ENCODE peak calls at places on chromosomes 13 and 19, in six cellular contexts. E is CD4-positive, alpha-beta memory T cell; J is M059J; S is NCI-H1105 treated with DMSO at 0.1 percent for 48 hours; F is pons; P is NCI-H2171 treated with DMSO at 0.1 percent for 48 hours. G is an unnamed sample.

GRCh38 chr19:29260477-29261317 is 47.7 kb upstream of the UQCRFS1 start:
- DNase-seq in F (peak), P (peak), S (peak), E (no peak), J (peak), G (peak)

GRCh38 chr13:32316476-32316875 is 1.2 kb downstream of the BRCA2 start:
- DNase-seq in E (no peak), P (no peak), S (no peak), J (no peak), F (no peak), G (no peak)

GRCh38 chr19:23460656-23461055 is 65.4 kb upstream of the ZNF91 start:
- DNase-seq in S (no peak), J (peak), E (no peak), F (no peak), P (no peak), G (peak)

GRCh38 chr19:12794936-12795335 is 3.6 kb downstream of the JUNB start:
- DNase-seq in F (no peak), P (no peak), E (no peak), S (no peak), J (no peak), G (no peak)

GRCh38 chr19:4059931-4060620 is 6.6 kb downstream of the ZBTB7A start:
- DNase-seq in F (no peak), S (no peak), J (no peak), E (peak), P (peak), G (no peak)

GRCh38 chr13:42272115-42272756 is at the start of gene AKAP11:
- DNase-seq in E (no peak), F (peak), S (peak), J (peak), P (peak), G (peak)

GRCh38 chr19:46428278-46429141 is at the start of gene PNMA8C:
- DNase-seq in J (peak), S (peak), E (peak), F (peak), P (no peak), G (peak)

GRCh38 chr13:98445340-98446233 is 131.3 kb downstream of the STK24 start:
- DNase-seq in F (peak), S (peak), E (peak), P (peak), J (peak), G (peak)

GRCh38 chr19:1970806-1971502 is 30.0 kb downstream of the CSNK1G2 start:
- DNase-seq in P (no peak), E (no peak), J (no peak), F (no peak), S (no peak), G (no peak)

GRCh38 chr19:2949939-2950285 is 5.1 kb upstream of the ZNF77 start:
- DNase-seq in E (no peak), F (no peak), P (no peak), J (peak), S (peak), G (peak)

GRCh38 chr13:19680751-19681150 is 47.3 kb downstream of the MPHOSPH8 start:
- DNase-seq in P (no peak), S (no peak), F (no peak), J (no peak), E (no peak), G (no peak)

GRCh38 chr19:43814663-43815352 is 12.3 kb upstream of the ZNF283 start:
- DNase-seq in J (no peak), E (no peak), P (no peak), S (no peak), F (no peak), G (peak)

GRCh38 chr13:44011036-44011435 is 131.3 kb downstream of the LACC1 start:
- DNase-seq in J (peak), F (no peak), S (no peak), P (no peak), E (no peak), G (peak)

GRCh38 chr19:19538077-19538764 is at the start of gene CILP2:
- DNase-seq in J (no peak), P (peak), E (no peak), S (peak), F (no peak), G (no peak)

GRCh38 chr13:24038846-24039330 is 121.6 kb upstream of the SPATA13 start:
- DNase-seq in S (no peak), E (no peak), J (peak), P (no peak), F (peak), G (peak)

GRCh38 chr13:41416276-41416675 is 41.1 kb upstream of the RGCC start:
- DNase-seq in E (no peak), S (no peak), J (no peak), F (no peak), P (no peak), G (no peak)

G was measured in kidney tubule cell.